ENCODE peak calls at places on chromosomes 11 and 22, in eight cellular contexts. O is prostate gland, F is right lobe of liver, D is Peyer's patch, L is HepG2, H is body of pancreas, T is sigmoid colon, I is tibial nerve. M is an unnamed sample. For H3K4me1, the result is how much of the 10 kb centered on the place peaks cover.

GRCh38 chr11:45322891-45323597 is 36.9 kb upstream of the SYT13 start:
- DNase-seq in O (no peak), F (no peak), D (no peak), L (no peak), H (no peak), T (peak), I (no peak), M (no peak)

GRCh38 chr11:35587972-35588371 is 30.3 kb upstream of the FJX1 start:
- DNase-seq in O (no peak), F (no peak), D (no peak), L (no peak), H (no peak), T (no peak), I (no peak), M (no peak)

GRCh38 chr11:117832511-117832910 is 8.0 kb upstream of the FXYD2 start:
- DNase-seq in O (no peak), F (no peak), D (peak), L (no peak), H (no peak), T (peak), I (no peak), M (peak)

GRCh38 chr11:70024036-70024772 is 53.9 kb upstream of the ANO1 start:
- DNase-seq in O (no peak), F (peak), D (no peak), L (no peak), H (no peak), T (no peak), I (no peak), M (peak)

GRCh38 chr11:132080121-132080520 is 709.7 kb downstream of the NTM start:
- DNase-seq in O (no peak), F (no peak), D (no peak), L (no peak), H (no peak), T (no peak), I (no peak), M (no peak)

GRCh38 chr11:31236052-31236652 is 133.4 kb downstream of the DCDC1 start:
- DNase-seq in O (no peak), F (no peak), D (no peak), L (no peak), H (no peak), T (no peak), I (no peak), M (no peak)

GRCh38 chr11:11415786-11416390 is 62.8 kb upstream of the CSNK2A3 start:
- DNase-seq in O (no peak), F (no peak), D (no peak), L (no peak), H (no peak), T (no peak), I (no peak), M (no peak)

GRCh38 chr11:43920598-43921419 is 21.6 kb upstream of the C11orf96 start:
- DNase-seq in O (no peak), F (no peak), D (no peak), L (peak), H (peak), T (peak), I (peak), M (no peak)

DNA sequence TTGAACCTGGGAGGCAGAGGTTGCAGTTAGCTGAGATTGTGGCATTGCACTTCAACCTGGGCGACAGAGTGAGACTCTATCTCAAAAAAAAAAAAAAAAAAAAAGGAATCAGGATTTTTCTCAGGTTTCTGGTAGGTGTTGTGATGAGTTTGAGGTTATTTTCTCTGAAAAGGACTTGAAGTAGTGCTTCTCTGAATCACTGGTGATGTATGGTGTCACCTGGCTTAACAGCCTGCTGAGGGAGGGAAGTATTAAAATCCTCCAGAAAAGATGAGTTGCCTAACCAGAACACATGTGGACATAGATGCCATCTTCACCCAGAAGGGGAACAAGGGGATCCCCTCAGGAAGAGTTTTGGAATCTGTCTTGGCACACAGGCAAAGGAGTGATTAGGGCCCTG is 20.1 kb downstream of the SMARCB1 start:
- DNase-seq in O (no peak), F (no peak), D (no peak), L (no peak), H (no peak), T (no peak), I (no peak), M (no peak)
- H3K4me1 ChIP-seq in O (under half), F (under half), D (under half), L (under half), H (under half), T (under half), I (under half), M (under half)

GRCh38 chr11:67287355-67288197 is 1.5 kb upstream of the ANKRD13D start:
- DNase-seq in O (no peak), F (peak), D (no peak), L (no peak), H (no peak), T (peak), I (no peak), M (peak)
- H3K4me3 ChIP-seq in O (no peak), F (no peak), D (peak), L (peak), H (no peak), T (peak), I (peak), M (peak)

GRCh38 chr22:37311761-37312312 is 29.5 kb downstream of the CYTH4 start:
- DNase-seq in O (no peak), F (no peak), D (no peak), L (no peak), H (no peak), T (no peak), I (no peak), M (no peak)
- TF ChIP-seq POLR2A in O (no peak), F (no peak), D (no peak), L (no peak), H (no peak), T (no peak), I (no peak), M (no peak)

DNA sequence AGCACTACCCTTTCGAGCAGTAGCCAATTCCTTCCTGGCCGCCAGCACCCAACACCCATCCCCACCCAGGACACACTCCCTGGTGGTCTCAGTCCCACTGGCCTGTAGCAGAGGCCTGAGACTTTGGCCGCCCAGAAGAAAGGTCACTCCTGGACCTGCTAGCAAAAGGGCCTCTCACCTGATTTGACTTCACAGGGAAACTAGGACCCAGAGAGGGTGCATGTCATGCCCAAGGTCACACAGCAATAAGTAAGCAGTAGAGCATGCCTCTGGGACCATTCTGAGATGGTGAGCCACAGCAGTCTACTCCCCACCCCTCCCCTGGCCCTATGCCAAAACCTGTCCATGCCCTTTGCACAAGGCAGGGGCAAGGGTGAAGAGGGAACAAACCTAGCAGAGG is 7.3 kb downstream of the ARRB1 start:
- DNase-seq in O (no peak), F (no peak), D (no peak), L (no peak), H (peak), T (no peak), I (no peak), M (no peak)
- H3K4me1 ChIP-seq in O (half or more), F (half or more), D (half or more), L (half or more), H (half or more), T (half or more), I (half or more), M (half or more)

DNA sequence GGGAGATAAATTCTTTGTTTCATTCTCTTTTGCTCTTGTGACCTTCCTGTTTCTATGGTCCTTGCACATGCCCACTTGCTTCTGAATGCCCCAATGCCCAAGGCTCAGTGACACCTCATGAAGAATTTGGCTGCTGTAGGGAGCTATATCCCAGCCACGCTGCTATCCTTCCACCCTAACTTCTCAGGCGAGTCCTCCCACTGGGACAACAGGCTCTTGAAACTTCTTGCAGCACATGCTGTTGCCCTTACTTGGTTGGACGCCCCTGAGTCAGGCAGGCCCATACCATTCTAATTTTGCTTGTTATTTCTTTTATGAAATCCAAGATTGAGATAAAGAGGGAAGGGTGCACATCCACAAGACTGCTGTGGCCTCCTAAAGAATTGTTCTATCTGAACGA is 57.6 kb upstream of the BLID start:
- DNase-seq in O (no peak), F (no peak), D (no peak), L (no peak), H (no peak), T (no peak), I (no peak), M (no peak)
- H3K4me3 ChIP-seq in O (no peak), F (no peak), D (no peak), L (no peak), H (no peak), T (no peak), I (no peak), M (no peak)

GRCh38 chr11:64777449-64778222 is 706 bp downstream of the SF1 start:
- DNase-seq in O (peak), F (peak), D (peak), L (peak), H (peak), T (peak), I (peak), M (peak)
- TF ChIP-seq POLR2A in O (peak), F (no peak), D (no peak), L (peak), H (no peak), T (no peak), I (peak), M (no peak)

DNA sequence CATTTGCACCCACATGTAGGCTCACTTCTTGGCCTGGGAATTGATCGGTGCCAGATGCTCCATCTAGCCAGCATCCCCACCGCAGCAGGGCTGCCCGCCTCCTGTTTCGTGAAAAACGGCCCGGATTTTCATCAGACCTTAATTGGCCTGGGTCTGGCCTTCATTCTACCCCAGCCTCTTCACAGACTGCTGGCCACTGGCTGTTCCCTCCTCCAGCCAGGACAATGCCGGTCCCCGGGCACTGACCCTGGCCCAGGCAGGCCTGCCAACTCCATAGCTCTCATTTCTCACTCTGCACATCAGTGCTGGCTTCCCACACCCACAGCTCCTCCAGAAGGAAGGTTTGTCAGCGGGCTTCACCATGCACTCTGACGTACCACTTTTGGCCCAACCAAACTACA is 27.9 kb downstream of the TIMP3 start:
- DNase-seq in O (no peak), F (no peak), D (no peak), L (no peak), H (no peak), T (peak), I (no peak), M (no peak)
- H3K4me1 ChIP-seq in O (under half), F (under half), D (under half), L (under half), H (under half), T (half or more), I (half or more), M (under half)

DNA sequence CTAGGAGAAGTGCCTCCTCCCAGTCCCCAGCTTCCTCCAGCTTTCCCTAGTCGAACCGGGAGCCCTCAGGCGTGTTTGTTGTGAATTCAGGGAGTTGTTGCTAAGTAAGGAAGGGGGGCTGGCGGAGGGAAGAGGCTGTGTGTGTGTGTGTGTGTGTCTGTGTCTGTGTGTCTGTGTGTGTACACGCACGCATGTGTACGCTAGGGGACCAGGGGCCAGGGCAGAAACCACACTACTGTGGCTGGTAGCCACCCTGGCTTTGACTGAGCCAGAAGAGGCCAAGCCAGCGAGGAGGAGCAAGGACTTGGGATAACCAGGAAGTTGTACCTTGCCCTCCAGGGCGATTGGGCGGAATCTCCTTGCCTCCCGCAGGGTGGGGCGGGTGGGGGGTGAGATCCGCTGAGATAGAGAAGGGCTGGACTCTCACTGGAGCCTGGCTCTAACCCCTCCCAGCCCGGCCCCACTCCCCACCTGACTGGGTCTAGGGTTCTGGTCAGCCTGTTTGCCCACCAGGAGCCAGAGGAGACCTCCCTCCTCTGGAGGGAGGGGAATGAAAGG is 7.5 kb downstream of the BCL9L start:
- DNase-seq in O (peak), F (peak), D (peak), L (peak), H (peak), T (peak), I (peak), M (peak)
- H3K4me3 ChIP-seq in O (peak), F (no peak), D (peak), L (peak), H (no peak), T (peak), I (peak), M (no peak)

DNA sequence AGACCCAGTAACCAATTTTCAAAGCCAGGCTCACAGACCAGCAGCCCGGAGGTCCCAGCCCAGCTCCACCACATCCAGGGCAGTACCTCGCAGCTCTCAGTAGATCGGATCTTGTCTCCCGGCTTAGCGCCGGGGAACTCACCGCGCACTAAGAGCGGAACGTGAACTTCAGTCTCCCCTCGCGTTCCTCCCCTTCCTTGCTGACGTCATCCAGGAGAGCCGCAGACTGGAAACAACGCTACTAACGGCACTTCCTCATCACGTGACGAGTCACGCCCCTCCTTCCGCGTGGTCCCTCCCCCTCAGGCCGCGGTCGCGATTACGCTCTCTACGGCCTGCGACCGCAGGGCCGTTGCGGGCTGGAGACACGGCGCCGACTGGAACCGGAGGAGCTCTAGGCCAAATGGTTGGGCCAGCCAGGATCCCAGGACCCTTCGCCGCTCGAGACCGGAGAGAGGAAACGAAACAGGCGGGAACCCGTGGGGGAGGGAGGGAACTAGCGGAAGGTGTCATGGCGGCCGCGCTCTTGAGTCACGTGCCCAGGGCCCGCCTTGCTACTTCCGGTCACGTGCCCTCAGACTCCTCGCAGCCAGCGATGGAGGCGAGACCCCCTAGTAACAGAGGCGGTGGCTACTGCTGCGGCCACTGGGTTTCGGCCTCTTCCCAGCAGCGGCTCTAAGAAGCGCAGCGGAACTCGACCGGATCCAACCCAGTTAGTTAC is at the start of the genes GTF2H1 and HPS5:
- DNase-seq in O (peak), F (peak), D (peak), L (peak), H (peak), T (peak), I (peak), M (peak)
- TF ChIP-seq POLR2A in O (peak), F (peak), D (peak), L (peak), H (peak), T (peak), I (peak), M (peak)

DNA sequence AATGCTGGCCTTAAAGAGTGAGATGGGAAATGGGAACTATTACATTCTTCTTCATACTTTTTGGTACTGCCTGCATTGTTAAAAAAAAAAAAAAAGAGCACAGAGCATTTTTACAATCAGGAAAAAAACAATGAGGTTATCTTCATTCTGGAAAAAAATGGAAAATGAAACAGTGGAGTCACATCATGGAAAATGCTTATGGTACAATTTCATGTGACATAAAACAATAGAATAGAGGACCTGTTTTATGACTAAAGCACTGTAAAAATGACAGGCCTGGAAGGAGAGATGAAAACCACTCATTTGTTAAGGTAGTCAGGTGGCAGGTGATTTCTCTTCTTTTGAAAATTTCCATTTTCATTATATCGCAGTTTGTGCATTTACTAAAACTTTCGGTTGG is 75.0 kb downstream of the TIMP3 start:
- DNase-seq in O (no peak), F (no peak), D (no peak), L (no peak), H (no peak), T (no peak), I (no peak), M (no peak)
- H3K4me1 ChIP-seq in O (under half), F (under half), D (under half), L (under half), H (under half), T (under half), I (under half), M (under half)

M was measured in spleen.